ENCODE peak calls at places on chromosomes 3 and 15, in four cellular contexts. I is dorsolateral prefrontal cortex, K is AG09309, N is AG04450. S is an unnamed sample.

GRCh38 chr3:195226445-195226844 is 44.5 kb downstream of the XXYLT1 start:
- DNase-seq in I (no peak), K (no peak), N (no peak), S (no peak)

GRCh38 chr3:186038360-186038759 is 70.5 kb downstream of the ETV5 start:
- DNase-seq in I (no peak), K (no peak), N (no peak), S (no peak)

GRCh38 chr15:34070003-34070402 is 31.0 kb upstream of the AVEN start:
- DNase-seq in I (no peak), K (no peak), N (no peak), S (no peak)

GRCh38 chr3:60906283-60906682 is 345.0 kb downstream of the FHIT start:
- DNase-seq in I (no peak), K (no peak), N (no peak), S (no peak)

GRCh38 chr3:184952671-184953070 is 140.7 kb downstream of the VPS8 start:
- DNase-seq in I (no peak), K (no peak), N (no peak), S (no peak)

GRCh38 chr3:11509175-11510000 is 134.3 kb downstream of the VGLL4 start:
- DNase-seq in I (peak), K (peak), N (peak), S (peak)

GRCh38 chr3:41681479-41681878 is 280.4 kb downstream of the ULK4 start:
- DNase-seq in I (no peak), K (peak), N (peak), S (peak)

GRCh38 chr3:122030381-122031122 is 8.5 kb upstream of the ILDR1 start:
- DNase-seq in I (no peak), K (no peak), N (no peak), S (no peak)

GRCh38 chr3:43405888-43406636 is 119.7 kb downstream of the SNRK start:
- DNase-seq in I (peak), K (peak), N (no peak), S (peak)

GRCh38 chr3:131142580-131142979 is 115.9 kb downstream of the NEK11 start:
- DNase-seq in I (no peak), K (no peak), N (no peak), S (no peak)

GRCh38 chr15:66767370-66767769 is 65.3 kb downstream of the SMAD6 start:
- DNase-seq in I (peak), K (no peak), N (no peak), S (no peak)

GRCh38 chr3:66298591-66298990 is 77.8 kb downstream of the SLC25A26 start:
- DNase-seq in I (no peak), K (no peak), N (no peak), S (no peak)

GRCh38 chr15:27479232-27480140 is 508.5 kb downstream of the GABRG3 start:
- DNase-seq in I (no peak), K (no peak), N (no peak), S (no peak)

GRCh38 chr15:80588801-80589200 is 106.3 kb upstream of the ABHD17C start:
- DNase-seq in I (no peak), K (peak), N (peak), S (peak)

GRCh38 chr3:89000886-89001285 is 106.5 kb upstream of the EPHA3 start:
- DNase-seq in I (no peak), K (no peak), N (no peak), S (no peak)

GRCh38 chr3:51388286-51389029 is 2.6 kb upstream of the RBM15B start:
- DNase-seq in I (peak), K (no peak), N (no peak), S (no peak)

GRCh38 chr3:45907769-45908705 is 21.7 kb downstream of the CCR9 start:
- DNase-seq in I (no peak), K (peak), N (peak), S (peak)

GRCh38 chr15:55791576-55792400 is 48.8 kb upstream of the PRTG start:
- DNase-seq in I (no peak), K (peak), N (no peak), S (peak)
- TF ChIP-seq CTCF in I (no peak), K (no peak), N (no peak), S (no peak)

DNA sequence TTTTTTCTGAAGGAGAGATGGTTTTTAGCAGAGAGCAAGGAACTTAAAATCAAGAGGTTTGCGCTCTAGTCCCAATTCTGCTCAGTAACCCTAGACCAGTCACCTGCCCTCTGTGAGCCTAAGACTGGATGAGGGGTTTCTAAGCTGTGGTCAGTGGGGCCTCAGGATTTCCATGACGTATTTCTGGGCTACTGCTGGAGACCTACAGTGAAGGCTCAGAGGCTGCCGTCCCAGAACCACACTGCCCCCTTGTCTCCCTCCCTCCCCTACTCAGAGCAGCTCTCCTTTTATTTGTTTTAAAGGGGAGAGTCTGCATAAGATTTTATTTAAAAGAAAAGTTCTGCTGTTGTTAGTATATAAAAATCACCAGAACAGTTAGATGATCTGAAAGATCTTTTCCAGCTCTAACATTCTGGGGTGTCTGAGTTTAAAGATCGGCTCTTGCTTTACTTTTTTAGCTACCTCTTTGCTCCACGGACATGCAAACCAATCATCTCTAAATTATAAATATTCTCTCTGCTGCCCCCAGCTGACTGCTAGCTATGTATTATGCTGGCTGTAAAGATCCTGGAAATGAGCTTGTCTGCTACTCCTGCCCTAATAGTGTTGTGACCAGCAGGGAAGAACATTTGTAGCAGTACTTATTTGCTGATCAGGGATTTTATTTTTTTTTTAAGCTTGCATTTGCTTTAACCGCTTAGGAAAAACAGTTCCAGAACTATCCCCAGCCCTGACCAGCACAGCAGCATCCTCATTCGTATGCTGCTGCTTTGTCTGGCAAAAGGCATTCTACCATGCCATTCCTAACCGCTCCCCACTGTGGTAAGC is 28.6 kb upstream of the NDUFB4 start:
- DNase-seq in I (peak), K (no peak), N (no peak), S (no peak)
- H3K4me3 ChIP-seq in I (no peak), K (no peak), N (peak), S (no peak)

DNA sequence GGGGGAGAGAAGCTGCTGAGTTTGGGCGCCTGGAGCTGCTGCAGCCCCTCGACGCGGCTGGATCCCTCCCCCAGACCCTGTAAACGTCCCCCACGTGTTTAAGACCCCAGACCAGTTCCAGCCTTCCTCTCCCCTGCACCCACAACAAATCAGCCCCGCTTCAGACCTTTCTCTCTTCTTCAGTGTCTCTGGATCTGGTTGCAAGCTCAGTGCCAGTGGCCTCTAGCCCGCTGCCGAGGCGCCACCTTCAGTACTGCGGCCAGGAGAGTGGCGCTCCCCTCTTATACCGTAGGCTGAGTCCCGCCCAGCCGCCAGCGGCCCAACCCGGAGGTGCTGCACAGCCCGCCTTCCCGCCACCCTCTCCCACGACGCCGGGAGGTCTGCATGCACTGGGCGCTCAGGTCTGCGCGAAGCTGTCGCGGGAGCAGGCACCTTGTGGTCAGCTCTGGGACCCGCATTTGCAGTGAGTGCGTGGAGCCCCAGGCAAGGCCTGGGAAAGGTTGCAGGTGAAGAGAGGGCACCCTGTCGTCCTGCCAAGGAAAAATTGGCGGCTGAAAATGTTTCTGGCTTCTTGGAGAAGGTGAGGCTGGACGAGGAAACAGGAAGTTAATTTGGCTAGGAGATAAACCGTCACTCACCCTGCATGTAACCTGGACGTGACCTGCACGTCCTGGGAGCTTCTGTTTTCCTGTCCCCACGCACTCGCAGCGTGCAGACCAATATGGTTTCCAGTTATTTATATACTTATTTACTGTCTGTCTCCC is at the start of gene C2CD4B:
- DNase-seq in I (no peak), K (no peak), N (no peak), S (no peak)
- TF ChIP-seq CTCF in I (no peak), K (no peak), N (no peak), S (no peak)

DNA sequence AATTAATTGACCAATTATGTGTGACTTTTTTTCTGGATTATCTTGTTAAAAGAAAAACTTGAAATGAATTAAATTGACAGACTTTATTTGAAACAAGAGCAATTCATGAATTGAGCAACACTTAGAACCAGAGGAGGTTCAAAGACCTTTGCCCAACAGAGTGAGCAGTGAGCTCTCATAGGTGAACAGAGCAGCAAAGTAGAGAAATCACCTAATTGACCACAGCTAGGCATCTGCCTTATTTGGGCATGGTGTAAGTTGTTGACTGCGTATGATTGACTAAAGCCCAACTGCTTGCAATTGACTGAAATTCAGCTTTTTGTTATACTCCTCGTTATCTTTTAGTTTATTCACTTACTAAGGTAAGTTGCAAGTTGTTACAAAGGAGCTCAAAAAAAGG is 1216.0 kb upstream of the ALCAM start:
- DNase-seq in I (no peak), K (no peak), N (no peak), S (no peak)
- H3K4me3 ChIP-seq in I (no peak), K (no peak), N (no peak), S (no peak)

GRCh38 chr15:97875513-97876285 is 84.8 kb upstream of the ARRDC4 start:
- DNase-seq in I (no peak), K (no peak), N (no peak), S (no peak)

GRCh38 chr15:97884513-97885131 is 75.9 kb upstream of the ARRDC4 start:
- DNase-seq in I (no peak), K (no peak), N (no peak), S (no peak)

DNA sequence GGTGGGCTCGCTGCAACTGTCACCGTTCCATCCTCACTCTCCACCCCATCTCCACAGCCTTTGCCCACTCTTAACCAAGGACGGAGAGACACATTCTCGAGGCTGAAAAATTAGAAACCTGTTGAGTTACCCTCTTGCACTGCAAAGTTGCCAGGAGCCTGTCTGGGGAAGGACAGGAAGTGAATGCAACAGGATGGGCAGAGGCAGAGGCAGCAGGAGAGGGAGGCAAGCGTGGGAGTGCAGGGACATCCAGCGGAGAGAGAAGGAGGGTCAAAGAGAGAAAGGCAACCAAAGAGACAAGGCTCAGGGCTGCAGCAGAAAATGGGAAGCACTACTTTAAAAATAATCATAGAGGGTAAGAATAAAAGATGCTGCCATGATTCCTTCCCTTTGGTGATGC is 78.9 kb upstream of the ARRDC4 start:
- DNase-seq in I (no peak), K (no peak), N (no peak), S (no peak)
- TF ChIP-seq CTCF in I (no peak), K (no peak), N (no peak), S (no peak)

GRCh38 chr15:37105795-37106333 is 5.5 kb upstream of the MEIS2 start:
- DNase-seq in I (no peak), K (no peak), N (no peak), S (no peak)
- H3K4me3 ChIP-seq in I (no peak), K (no peak), N (no peak), S (no peak)

DNA sequence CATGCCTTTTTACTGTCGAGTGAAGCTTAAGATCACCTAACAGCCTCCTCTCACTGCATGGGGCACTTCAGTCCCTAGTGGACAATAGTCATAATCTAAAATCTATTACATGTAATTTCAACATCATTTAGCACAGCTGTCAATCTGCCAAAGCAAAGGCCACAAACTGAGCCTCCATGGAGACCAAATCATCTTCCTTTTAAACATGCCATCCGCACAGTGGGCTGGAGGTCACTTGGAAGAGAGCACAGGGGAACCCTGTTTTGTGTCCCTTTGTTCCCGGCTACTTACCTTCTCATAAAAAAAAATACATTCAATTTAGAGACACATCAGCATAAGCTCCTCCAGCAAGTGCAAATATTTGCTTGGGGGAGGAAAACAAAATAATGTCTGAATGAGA is 167.3 kb downstream of the SQOR start:
- DNase-seq in I (no peak), K (no peak), N (no peak), S (no peak)
- TF ChIP-seq CTCF in I (no peak), K (no peak), N (no peak), S (no peak)

GRCh38 chr3:162740941-162741596 is 1244.5 kb downstream of the OTOL1 start:
- DNase-seq in I (no peak), K (no peak), N (no peak), S (no peak)

GRCh38 chr3:162742159-162742717 is 1245.6 kb downstream of the OTOL1 start:
- DNase-seq in I (no peak), K (peak), N (no peak), S (peak)

GRCh38 chr3:162738778-162739177 is 1242.2 kb downstream of the OTOL1 start:
- DNase-seq in I (no peak), K (no peak), N (no peak), S (peak)

DNA sequence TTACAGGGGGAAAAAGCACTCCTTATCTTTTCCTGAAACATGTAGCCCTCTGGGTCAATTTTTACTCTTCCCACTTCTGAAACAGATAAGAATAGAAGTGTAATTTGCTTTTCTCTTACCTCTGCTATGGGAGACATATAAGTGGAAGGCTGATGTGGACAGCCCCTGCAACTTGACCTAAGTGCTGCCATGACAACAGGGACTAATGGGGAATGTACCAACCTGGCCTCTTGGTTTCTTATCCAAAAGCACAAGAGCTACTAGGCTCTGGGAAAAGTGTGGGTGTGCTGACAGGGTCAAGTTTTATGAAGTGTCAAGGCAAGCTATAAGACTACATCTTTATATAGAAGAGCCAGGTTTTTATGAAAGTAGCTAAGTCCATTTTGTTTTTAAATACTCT is 1246.5 kb downstream of the OTOL1 start:
- DNase-seq in I (no peak), K (no peak), N (no peak), S (no peak)
- H3K4me3 ChIP-seq in I (no peak), K (no peak), N (no peak), S (no peak)